ENCODE peak calls at places on chromosomes 3 and 15, in ten cellular contexts. N is SK-N-SH, U is A549, S is stomach, Q is ovary, A is tibial nerve, W is K562, E is esophagus muscularis mucosa, I is HepG2, H is GM12878. K is an unnamed sample.
A peak's percentile ranks its signal among the peaks of the same experiment; 100 is the strongest.

GRCh38 chr15:29857196-29857595 is 34.9 kb upstream of the TJP1 start:
- DNase-seq in A (no peak), Q (no peak), N (no peak), S (no peak), H (no peak), U (no peak), I (no peak), E (no peak), W (no peak), K (no peak)

GRCh38 chr3:77204788-77205187 is 164.9 kb downstream of the ROBO2 start:
- DNase-seq in H (no peak), U (no peak), Q (no peak), I (no peak), E (no peak), W (no peak), A (no peak), S (no peak), N (no peak), K (peak; percentile 50)

GRCh38 chr3:73623996-73624362 is 762 bp downstream of the PDZRN3 start:
- DNase-seq in E (no peak), S (peak; percentile 40), I (no peak), H (no peak), N (peak; percentile 78), W (no peak), Q (peak; percentile 56), A (no peak), U (no peak), K (no peak)

GRCh38 chr15:70430029-70430428 is 332.3 kb upstream of the TLE3 start:
- DNase-seq in U (peak; percentile 32), I (no peak), H (no peak), E (no peak), Q (no peak), W (no peak), S (no peak), A (no peak), N (no peak), K (no peak)

GRCh38 chr3:32571192-32571485 is 481 bp upstream of the DYNC1LI1 start:
- DNase-seq in A (no peak), Q (no peak), I (no peak), U (no peak), N (no peak), S (no peak), W (no peak), H (no peak), E (no peak), K (no peak)

GRCh38 chr3:100556656-100557310 is 52.6 kb upstream of the ADGRG7 start:
- DNase-seq in I (no peak), E (no peak), S (no peak), U (no peak), A (no peak), N (no peak), H (no peak), W (no peak), Q (no peak), K (no peak)

GRCh38 chr3:59611649-59612431 is 562.0 kb upstream of the CFAP20DC start:
- DNase-seq in I (no peak), U (no peak), Q (no peak), S (no peak), N (peak; percentile 37), A (no peak), W (no peak), H (no peak), E (no peak), K (no peak)

GRCh38 chr15:60005352-60006202 is 1.5 kb downstream of the FOXB1 start:
- DNase-seq in H (no peak), Q (no peak), A (no peak), U (no peak), W (no peak), S (no peak), N (peak; percentile 32), I (no peak), E (no peak), K (no peak)

GRCh38 chr15:66725468-66725785 is 23.4 kb downstream of the SMAD6 start:
- DNase-seq in W (no peak), U (no peak), S (no peak), I (no peak), E (no peak), N (no peak), A (no peak), H (no peak), Q (no peak), K (no peak)

GRCh38 chr15:37877851-37878577 is 56.4 kb upstream of the TMCO5A start:
- DNase-seq in H (no peak), S (no peak), U (no peak), E (no peak), Q (no peak), N (no peak), W (no peak), I (no peak), A (no peak), K (no peak)

GRCh38 chr3:162704238-162704637 is 1207.6 kb downstream of the OTOL1 start:
- DNase-seq in E (no peak), A (no peak), N (no peak), H (no peak), I (no peak), W (no peak), Q (no peak), U (no peak), S (no peak), K (no peak)

GRCh38 chr3:117243657-117244056 is 534.1 kb downstream of the TUSC7 start:
- DNase-seq in E (no peak), N (no peak), I (no peak), Q (no peak), W (no peak), A (no peak), S (no peak), H (no peak), U (no peak), K (no peak)

GRCh38 chr3:120550546-120550945 is 45.6 kb upstream of the NDUFB4 start:
- DNase-seq in A (no peak), H (no peak), U (no peak), Q (no peak), W (no peak), E (no peak), N (no peak), I (no peak), S (no peak), K (no peak)

GRCh38 chr3:25854635-25855034 is 64.7 kb downstream of the OXSM start:
- DNase-seq in S (no peak), N (no peak), W (no peak), I (no peak), E (no peak), A (no peak), H (no peak), U (peak; percentile 16), Q (no peak), K (no peak)

GRCh38 chr3:143037867-143038266 is 36.5 kb downstream of the U2SURP start:
- DNase-seq in W (no peak), N (no peak), A (no peak), H (no peak), Q (no peak), U (no peak), I (no peak), S (no peak), E (no peak), K (no peak)

GRCh38 chr3:143035466-143036214 is 34.3 kb downstream of the U2SURP start:
- DNase-seq in A (no peak), N (no peak), U (no peak), E (no peak), S (no peak), H (no peak), I (no peak), W (no peak), Q (no peak), K (no peak)

GRCh38 chr3:143036557-143036956 is 35.2 kb downstream of the U2SURP start:
- DNase-seq in S (no peak), N (no peak), W (no peak), H (no peak), E (no peak), U (no peak), Q (no peak), A (no peak), I (no peak), K (no peak)

GRCh38 chr3:143041901-143042300 is 40.5 kb downstream of the U2SURP start:
- DNase-seq in A (no peak), H (no peak), Q (no peak), U (no peak), I (no peak), S (no peak), W (no peak), E (no peak), N (no peak), K (no peak)

GRCh38 chr3:143040264-143040879 is 39.0 kb downstream of the U2SURP start:
- DNase-seq in H (no peak), I (no peak), S (no peak), N (no peak), Q (no peak), A (no peak), W (peak; percentile 24), E (no peak), U (no peak), K (no peak)
- TF ChIP-seq EP300 in H (no peak), I (no peak), S (no peak), N (no peak), Q (no peak), A (no peak), W (no peak), E (no peak), U (no peak), K (no peak)

GRCh38 chr3:66037986-66038369 is 740 bp downstream of the MAGI1 start:
- DNase-seq in A (no peak), N (peak; percentile 64), Q (peak; percentile 23), H (no peak), W (peak; percentile 5), E (no peak), U (no peak), S (no peak), I (no peak), K (no peak)
- TF ChIP-seq EP300 in A (no peak), N (no peak), Q (no peak), H (no peak), W (no peak), E (no peak), U (no peak), S (no peak), I (no peak), K (no peak)

GRCh38 chr3:109131276-109131675 is 5.2 kb upstream of the C3orf85 start:
- DNase-seq in N (no peak), S (no peak), W (no peak), A (no peak), Q (no peak), U (no peak), E (no peak), I (no peak), H (no peak), K (no peak)
- TF ChIP-seq EP300 in N (no peak), S (no peak), W (no peak), A (no peak), Q (no peak), U (no peak), E (no peak), I (no peak), H (no peak), K (no peak)

GRCh38 chr3:136350557-136350956 is 100.4 kb downstream of the PCCB start:
- DNase-seq in S (no peak), Q (no peak), N (no peak), U (no peak), W (no peak), E (no peak), I (no peak), A (no peak), H (no peak), K (no peak)
- TF ChIP-seq EP300 in S (no peak), Q (no peak), N (no peak), U (no peak), W (no peak), E (no peak), I (no peak), A (no peak), H (no peak), K (no peak)

GRCh38 chr3:129291487-129291886 is 12.8 kb downstream of the HMCES start:
- DNase-seq in I (no peak), Q (no peak), N (no peak), E (no peak), U (no peak), H (no peak), A (no peak), S (no peak), W (no peak), K (no peak)
- TF ChIP-seq EP300 in I (no peak), Q (no peak), N (no peak), E (no peak), U (no peak), H (no peak), A (no peak), S (no peak), W (no peak), K (no peak)